ENCODE peak calls at places on chromosomes 11 and 22, in ten cellular contexts. One of them, this sample, is unnamed.
A peak's percentile ranks its signal among the peaks of the same experiment; 100 is the strongest.

GRCh38 chr22:27086728-27087450 is 429.5 kb downstream of the MIAT start:
- DNase-seq in H9: no peak
- DNase-seq in glutamatergic neuron: no peak
- DNase-seq in LNCaP clone FGC: no peak
- DNase-seq in astrocyte of the cerebellum: no peak
- DNase-seq in heart right ventricle: no peak
- DNase-seq in body of pancreas: no peak
- DNase-seq in neural crest cell: no peak
- DNase-seq in kidney: no peak
- DNase-seq in H1: no peak
- DNase-seq in this sample: no peak

GRCh38 chr11:77636738-77637344 is 753 bp downstream of the CLNS1A start:
- DNase-seq in H9: no peak
- DNase-seq in glutamatergic neuron: no peak
- DNase-seq in LNCaP clone FGC: no peak
- DNase-seq in astrocyte of the cerebellum: no peak
- DNase-seq in heart right ventricle: no peak
- DNase-seq in body of pancreas: no peak
- DNase-seq in neural crest cell: no peak
- DNase-seq in kidney: no peak
- DNase-seq in H1: no peak
- DNase-seq in this sample: no peak

GRCh38 chr11:57312511-57313021 is 12.2 kb downstream of the TNKS1BP1 start:
- DNase-seq in H9: no peak
- DNase-seq in glutamatergic neuron: peak; percentile 36
- DNase-seq in LNCaP clone FGC: no peak
- DNase-seq in astrocyte of the cerebellum: no peak
- DNase-seq in heart right ventricle: no peak
- DNase-seq in body of pancreas: peak; percentile 47
- DNase-seq in neural crest cell: no peak
- DNase-seq in kidney: peak; percentile 74
- DNase-seq in H1: no peak
- DNase-seq in this sample: peak; percentile 82

GRCh38 chr11:35750315-35750714 is 87.7 kb downstream of the TRIM44 start:
- DNase-seq in H9: no peak
- DNase-seq in glutamatergic neuron: no peak
- DNase-seq in LNCaP clone FGC: no peak
- DNase-seq in astrocyte of the cerebellum: no peak
- DNase-seq in heart right ventricle: no peak
- DNase-seq in body of pancreas: no peak
- DNase-seq in neural crest cell: no peak
- DNase-seq in kidney: no peak
- DNase-seq in H1: no peak
- DNase-seq in this sample: no peak

GRCh38 chr11:120893431-120894206 is 130.3 kb upstream of the TBCEL start:
- DNase-seq in H9: no peak
- DNase-seq in glutamatergic neuron: no peak
- DNase-seq in LNCaP clone FGC: no peak
- DNase-seq in astrocyte of the cerebellum: no peak
- DNase-seq in heart right ventricle: no peak
- DNase-seq in body of pancreas: no peak
- DNase-seq in neural crest cell: no peak
- DNase-seq in kidney: no peak
- DNase-seq in H1: no peak
- DNase-seq in this sample: no peak

GRCh38 chr11:110289472-110289871 is 6.9 kb downstream of the RDX start:
- DNase-seq in H9: no peak
- DNase-seq in glutamatergic neuron: no peak
- DNase-seq in LNCaP clone FGC: no peak
- DNase-seq in astrocyte of the cerebellum: no peak
- DNase-seq in heart right ventricle: no peak
- DNase-seq in body of pancreas: no peak
- DNase-seq in neural crest cell: no peak
- DNase-seq in kidney: no peak
- DNase-seq in H1: no peak
- DNase-seq in this sample: no peak

GRCh38 chr11:10022764-10023163 is 271.3 kb downstream of the SBF2 start:
- DNase-seq in H9: no peak
- DNase-seq in glutamatergic neuron: no peak
- DNase-seq in LNCaP clone FGC: no peak
- DNase-seq in astrocyte of the cerebellum: no peak
- DNase-seq in heart right ventricle: no peak
- DNase-seq in body of pancreas: no peak
- DNase-seq in neural crest cell: no peak
- DNase-seq in kidney: no peak
- DNase-seq in H1: no peak
- DNase-seq in this sample: no peak

GRCh38 chr22:39493759-39494158 is 8.3 kb upstream of the MIEF1 start:
- DNase-seq in H9: no peak
- DNase-seq in glutamatergic neuron: no peak
- DNase-seq in LNCaP clone FGC: no peak
- DNase-seq in astrocyte of the cerebellum: peak; percentile 47
- DNase-seq in heart right ventricle: no peak
- DNase-seq in body of pancreas: no peak
- DNase-seq in neural crest cell: no peak
- DNase-seq in kidney: peak; percentile 15
- DNase-seq in H1: no peak
- DNase-seq in this sample: no peak

GRCh38 chr11:70225629-70226582 is 22.8 kb downstream of the FADD start:
- DNase-seq in H9: peak; percentile 52
- DNase-seq in glutamatergic neuron: no peak
- DNase-seq in LNCaP clone FGC: no peak
- DNase-seq in astrocyte of the cerebellum: no peak
- DNase-seq in heart right ventricle: no peak
- DNase-seq in body of pancreas: peak; percentile 53
- DNase-seq in neural crest cell: no peak
- DNase-seq in kidney: no peak
- DNase-seq in H1: no peak
- DNase-seq in this sample: no peak

GRCh38 chr22:22759371-22759770 is 115.0 kb downstream of the GGTLC2 start:
- DNase-seq in H9: no peak
- DNase-seq in glutamatergic neuron: no peak
- DNase-seq in LNCaP clone FGC: no peak
- DNase-seq in astrocyte of the cerebellum: no peak
- DNase-seq in heart right ventricle: no peak
- DNase-seq in body of pancreas: no peak
- DNase-seq in neural crest cell: no peak
- DNase-seq in kidney: no peak
- DNase-seq in H1: no peak
- DNase-seq in this sample: no peak

GRCh38 chr22:44002324-44002723 is 21.8 kb upstream of the PARVB start:
- DNase-seq in H9: no peak
- DNase-seq in glutamatergic neuron: no peak
- DNase-seq in LNCaP clone FGC: no peak
- DNase-seq in astrocyte of the cerebellum: no peak
- DNase-seq in heart right ventricle: no peak
- DNase-seq in body of pancreas: no peak
- DNase-seq in neural crest cell: no peak
- DNase-seq in kidney: no peak
- DNase-seq in H1: no peak
- DNase-seq in this sample: no peak

GRCh38 chr11:12122083-12122482 is 11.7 kb downstream of the MICAL2 start:
- DNase-seq in H9: peak; percentile 74
- DNase-seq in glutamatergic neuron: no peak
- DNase-seq in LNCaP clone FGC: no peak
- DNase-seq in astrocyte of the cerebellum: no peak
- DNase-seq in heart right ventricle: no peak
- DNase-seq in body of pancreas: peak; percentile 47
- DNase-seq in neural crest cell: no peak
- DNase-seq in kidney: no peak
- DNase-seq in H1: peak; percentile 58
- DNase-seq in this sample: no peak

GRCh38 chr11:10528121-10528520 is 12.9 kb downstream of the RNF141 start:
- DNase-seq in H9: no peak
- DNase-seq in glutamatergic neuron: no peak
- DNase-seq in LNCaP clone FGC: no peak
- DNase-seq in astrocyte of the cerebellum: no peak
- DNase-seq in heart right ventricle: no peak
- DNase-seq in body of pancreas: no peak
- DNase-seq in neural crest cell: no peak
- DNase-seq in kidney: no peak
- DNase-seq in H1: no peak
- DNase-seq in this sample: no peak

GRCh38 chr22:44668190-44668885 is 33.7 kb upstream of the PRR5 start:
- DNase-seq in H9: peak; percentile 70
- DNase-seq in glutamatergic neuron: no peak
- DNase-seq in LNCaP clone FGC: no peak
- DNase-seq in astrocyte of the cerebellum: no peak
- DNase-seq in heart right ventricle: no peak
- DNase-seq in body of pancreas: no peak
- DNase-seq in neural crest cell: no peak
- DNase-seq in kidney: peak; percentile 78
- DNase-seq in H1: peak; percentile 80
- DNase-seq in this sample: peak; percentile 76

GRCh38 chr11:66333896-66334604 is 2.2 kb downstream of the RIN1 start:
- DNase-seq in H9: no peak
- DNase-seq in glutamatergic neuron: no peak
- DNase-seq in LNCaP clone FGC: no peak
- DNase-seq in astrocyte of the cerebellum: no peak
- DNase-seq in heart right ventricle: no peak
- DNase-seq in body of pancreas: no peak
- DNase-seq in neural crest cell: no peak
- DNase-seq in kidney: peak; percentile 61
- DNase-seq in H1: no peak
- DNase-seq in this sample: peak; percentile 71

GRCh38 chr22:31199187-31199586 is 12.9 kb upstream of the LIMK2 start:
- DNase-seq in H9: no peak
- DNase-seq in glutamatergic neuron: no peak
- DNase-seq in LNCaP clone FGC: no peak
- DNase-seq in astrocyte of the cerebellum: no peak
- DNase-seq in heart right ventricle: no peak
- DNase-seq in body of pancreas: no peak
- DNase-seq in neural crest cell: no peak
- DNase-seq in kidney: no peak
- DNase-seq in H1: no peak
- DNase-seq in this sample: no peak
- TF ChIP-seq CTCF in H9: peak; percentile 57
- TF ChIP-seq CTCF in glutamatergic neuron: no peak
- TF ChIP-seq CTCF in LNCaP clone FGC: no peak
- TF ChIP-seq CTCF in astrocyte of the cerebellum: no peak
- TF ChIP-seq CTCF in heart right ventricle: peak; percentile 35
- TF ChIP-seq CTCF in body of pancreas: no peak
- TF ChIP-seq CTCF in neural crest cell: peak; percentile 27
- TF ChIP-seq CTCF in kidney: peak; percentile 21
- TF ChIP-seq CTCF in H1: peak; percentile 46
- TF ChIP-seq CTCF in this sample: peak; percentile 30

GRCh38 chr11:59207988-59208432 is 4.7 kb downstream of the MPEG1 start:
- DNase-seq in H9: no peak
- DNase-seq in glutamatergic neuron: peak; percentile 42
- DNase-seq in LNCaP clone FGC: no peak
- DNase-seq in astrocyte of the cerebellum: peak; percentile 52
- DNase-seq in heart right ventricle: peak; percentile 37
- DNase-seq in body of pancreas: peak; percentile 60
- DNase-seq in neural crest cell: peak; percentile 13
- DNase-seq in kidney: no peak
- DNase-seq in H1: no peak
- DNase-seq in this sample: no peak
- TF ChIP-seq CTCF in H9: peak; percentile 73
- TF ChIP-seq CTCF in glutamatergic neuron: peak; percentile 67
- TF ChIP-seq CTCF in LNCaP clone FGC: peak; percentile 88
- TF ChIP-seq CTCF in astrocyte of the cerebellum: peak; percentile 76
- TF ChIP-seq CTCF in heart right ventricle: peak; percentile 78
- TF ChIP-seq CTCF in body of pancreas: peak; percentile 56
- TF ChIP-seq CTCF in neural crest cell: peak; percentile 73
- TF ChIP-seq CTCF in kidney: peak; percentile 83
- TF ChIP-seq CTCF in H1: peak; percentile 64
- TF ChIP-seq CTCF in this sample: peak; percentile 87

DNA sequence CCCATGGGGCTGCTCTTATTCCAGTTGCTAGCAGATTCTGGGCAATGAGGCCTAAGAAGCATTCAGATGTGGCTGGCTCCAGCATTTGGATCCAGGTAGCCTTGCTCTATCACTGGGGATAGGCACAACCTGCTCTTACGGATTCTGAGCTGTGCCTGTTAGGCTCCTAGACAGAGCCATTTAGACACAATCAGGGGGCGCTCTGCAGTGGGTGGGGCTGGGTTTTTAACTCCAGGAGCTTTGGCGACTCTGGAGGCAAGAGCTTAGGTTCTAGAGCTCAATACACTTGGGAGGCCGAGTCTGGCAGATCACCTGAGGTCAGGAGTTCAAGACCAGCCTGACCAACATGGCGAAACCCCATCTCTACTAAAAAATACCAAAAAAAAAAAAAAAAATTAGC is 32.0 kb downstream of the KCNC1 start:
- DNase-seq in H9: peak; percentile 66
- DNase-seq in glutamatergic neuron: no peak
- DNase-seq in LNCaP clone FGC: no peak
- DNase-seq in astrocyte of the cerebellum: no peak
- DNase-seq in heart right ventricle: no peak
- DNase-seq in body of pancreas: no peak
- DNase-seq in neural crest cell: no peak
- DNase-seq in kidney: peak; percentile 25
- DNase-seq in H1: no peak
- DNase-seq in this sample: peak; percentile 21
- TF ChIP-seq CTCF in H9: peak; percentile 71
- TF ChIP-seq CTCF in glutamatergic neuron: no peak
- TF ChIP-seq CTCF in LNCaP clone FGC: no peak
- TF ChIP-seq CTCF in astrocyte of the cerebellum: peak; percentile 13
- TF ChIP-seq CTCF in heart right ventricle: no peak
- TF ChIP-seq CTCF in body of pancreas: no peak
- TF ChIP-seq CTCF in neural crest cell: no peak
- TF ChIP-seq CTCF in kidney: no peak
- TF ChIP-seq CTCF in H1: no peak
- TF ChIP-seq CTCF in this sample: peak; percentile 35

GRCh38 chr22:29157759-29158535 is 47.7 kb upstream of the EMID1 start:
- DNase-seq in H9: no peak
- DNase-seq in glutamatergic neuron: no peak
- DNase-seq in LNCaP clone FGC: no peak
- DNase-seq in astrocyte of the cerebellum: no peak
- DNase-seq in heart right ventricle: no peak
- DNase-seq in body of pancreas: no peak
- DNase-seq in neural crest cell: no peak
- DNase-seq in kidney: peak; percentile 29
- DNase-seq in H1: no peak
- DNase-seq in this sample: peak; percentile 51

GRCh38 chr22:29154364-29155048 is 51.2 kb upstream of the EMID1 start:
- DNase-seq in H9: peak; percentile 88
- DNase-seq in glutamatergic neuron: peak; percentile 93
- DNase-seq in LNCaP clone FGC: no peak
- DNase-seq in astrocyte of the cerebellum: peak; percentile 18
- DNase-seq in heart right ventricle: peak; percentile 64
- DNase-seq in body of pancreas: peak; percentile 74
- DNase-seq in neural crest cell: peak; percentile 94
- DNase-seq in kidney: peak; percentile 89
- DNase-seq in H1: peak; percentile 95
- DNase-seq in this sample: peak; percentile 86

GRCh38 chr22:29155966-29156365 is 49.7 kb upstream of the EMID1 start:
- DNase-seq in H9: no peak
- DNase-seq in glutamatergic neuron: no peak
- DNase-seq in LNCaP clone FGC: no peak
- DNase-seq in astrocyte of the cerebellum: no peak
- DNase-seq in heart right ventricle: no peak
- DNase-seq in body of pancreas: no peak
- DNase-seq in neural crest cell: no peak
- DNase-seq in kidney: peak; percentile 29
- DNase-seq in H1: no peak
- DNase-seq in this sample: peak; percentile 52

GRCh38 chr22:29158546-29158945 is 47.1 kb upstream of the EMID1 start:
- DNase-seq in H9: no peak
- DNase-seq in glutamatergic neuron: no peak
- DNase-seq in LNCaP clone FGC: no peak
- DNase-seq in astrocyte of the cerebellum: peak; percentile 53
- DNase-seq in heart right ventricle: no peak
- DNase-seq in body of pancreas: no peak
- DNase-seq in neural crest cell: no peak
- DNase-seq in kidney: peak; percentile 12
- DNase-seq in H1: no peak
- DNase-seq in this sample: peak; percentile 12

GRCh38 chr22:29156507-29156906 is 49.2 kb upstream of the EMID1 start:
- DNase-seq in H9: peak; percentile 72
- DNase-seq in glutamatergic neuron: peak; percentile 49
- DNase-seq in LNCaP clone FGC: no peak
- DNase-seq in astrocyte of the cerebellum: no peak
- DNase-seq in heart right ventricle: no peak
- DNase-seq in body of pancreas: no peak
- DNase-seq in neural crest cell: no peak
- DNase-seq in kidney: no peak
- DNase-seq in H1: peak; percentile 68
- DNase-seq in this sample: peak; percentile 60
- TF ChIP-seq CTCF in H9: peak; percentile 54
- TF ChIP-seq CTCF in glutamatergic neuron: no peak
- TF ChIP-seq CTCF in LNCaP clone FGC: no peak
- TF ChIP-seq CTCF in astrocyte of the cerebellum: peak; percentile 42
- TF ChIP-seq CTCF in heart right ventricle: no peak
- TF ChIP-seq CTCF in body of pancreas: no peak
- TF ChIP-seq CTCF in neural crest cell: no peak
- TF ChIP-seq CTCF in kidney: no peak
- TF ChIP-seq CTCF in H1: peak; percentile 55
- TF ChIP-seq CTCF in this sample: no peak